ENCODE peak calls at places on chromosomes 2 and 18, in six cellular contexts. F is fibroblast of mammary gland, P is fibroblast of lung, C is fibroblast of pulmonary artery, R is progenitor cell of endocrine pancreas, E is B cell. H is an unnamed sample.

GRCh38 chr2:180656455-180656847 is 324.0 kb upstream of the UBE2E3 start:
- DNase-seq in F (peak), P (no peak), C (peak), R (no peak), E (no peak), H (no peak)

GRCh38 chr2:2848621-2849443 is 517.8 kb upstream of the MYT1L start:
- DNase-seq in F (no peak), P (no peak), C (no peak), R (no peak), E (no peak), H (no peak)

GRCh38 chr18:61464551-61465102 is 131.4 kb downstream of the CDH20 start:
- DNase-seq in F (peak), P (peak), C (no peak), R (no peak), E (no peak), H (no peak)

GRCh38 chr2:168130302-168130701 is 117.1 kb downstream of the STK39 start:
- DNase-seq in F (no peak), P (no peak), C (no peak), R (no peak), E (no peak), H (no peak)

GRCh38 chr2:31253344-31254155 is 19.6 kb downstream of the EHD3 start:
- DNase-seq in F (no peak), P (no peak), C (no peak), R (no peak), E (no peak), H (no peak)

GRCh38 chr2:216017365-216017764 is 4.0 kb upstream of the MREG start:
- DNase-seq in F (peak), P (no peak), C (no peak), R (no peak), E (no peak), H (no peak)

GRCh38 chr2:232628466-232629200 is 4.8 kb upstream of the EFHD1 start:
- DNase-seq in F (no peak), P (no peak), C (no peak), R (no peak), E (no peak), H (no peak)

GRCh38 chr2:144514731-144515424 is 5.0 kb downstream of the ZEB2 start:
- DNase-seq in F (no peak), P (peak), C (no peak), R (no peak), E (no peak), H (no peak)

GRCh38 chr2:10014418-10015190 is 28.7 kb upstream of the KLF11 start:
- DNase-seq in F (no peak), P (no peak), C (no peak), R (no peak), E (no peak), H (peak)

GRCh38 chr2:239285071-239285931 is 115.5 kb downstream of the HDAC4 start:
- DNase-seq in F (no peak), P (peak), C (peak), R (no peak), E (peak), H (peak)

GRCh38 chr2:74514368-74515270 is at the start of gene TLX2:
- DNase-seq in F (no peak), P (no peak), C (no peak), R (no peak), E (no peak), H (no peak)

GRCh38 chr2:111947219-111947618 is 48.8 kb downstream of the MERTK start:
- DNase-seq in F (no peak), P (no peak), C (no peak), R (no peak), E (no peak), H (no peak)
- TF ChIP-seq CTCF in F (no peak), P (no peak), C (no peak), R (no peak), E (no peak), H (no peak)

DNA sequence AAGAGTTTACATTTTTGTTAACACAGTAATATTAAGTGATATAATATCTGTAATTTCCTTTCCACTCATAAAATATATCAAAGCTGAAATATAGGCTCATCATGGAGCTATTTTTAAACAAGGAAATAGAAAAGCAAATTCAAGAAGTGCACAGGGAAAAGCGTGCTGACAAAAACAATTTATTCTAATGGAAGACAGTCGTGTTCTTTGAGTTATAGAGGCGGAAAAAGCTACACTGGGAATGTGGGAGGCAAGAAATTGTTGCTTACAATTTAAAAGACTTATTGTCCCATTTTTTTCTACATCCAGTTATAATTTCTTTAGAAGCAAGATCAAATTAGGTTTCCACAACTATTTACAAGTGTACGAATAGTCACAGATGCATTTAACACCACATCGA is 3.2 kb upstream of the TTN start:
- DNase-seq in F (no peak), P (no peak), C (no peak), R (no peak), E (no peak), H (no peak)
- TF ChIP-seq CTCF in F (no peak), P (no peak), C (no peak), R (no peak), E (no peak), H (no peak)

GRCh38 chr18:77749189-77749588 is 499.5 kb downstream of the GALR1 start:
- DNase-seq in F (peak), P (no peak), C (no peak), R (no peak), E (no peak), H (no peak)
- TF ChIP-seq CTCF in F (peak), P (no peak), C (no peak), R (peak), E (no peak), H (peak)

GRCh38 chr2:172427256-172427989 is at the start of gene ITGA6:
- DNase-seq in F (no peak), P (peak), C (peak), R (peak), E (no peak), H (peak)
- TF ChIP-seq CTCF in F (no peak), P (no peak), C (no peak), R (no peak), E (no peak), H (no peak)

GRCh38 chr2:71687412-71687811 is 234.1 kb downstream of the DYSF start:
- DNase-seq in F (no peak), P (no peak), C (no peak), R (no peak), E (no peak), H (peak)

GRCh38 chr2:71688530-71688929 is 235.2 kb downstream of the DYSF start:
- DNase-seq in F (no peak), P (no peak), C (no peak), R (no peak), E (no peak), H (no peak)

GRCh38 chr2:71690231-71690834 is 237.0 kb downstream of the DYSF start:
- DNase-seq in F (no peak), P (no peak), C (no peak), R (no peak), E (no peak), H (no peak)

GRCh38 chr2:71690876-71691275 is 237.5 kb downstream of the DYSF start:
- DNase-seq in F (no peak), P (no peak), C (no peak), R (no peak), E (no peak), H (peak)

DNA sequence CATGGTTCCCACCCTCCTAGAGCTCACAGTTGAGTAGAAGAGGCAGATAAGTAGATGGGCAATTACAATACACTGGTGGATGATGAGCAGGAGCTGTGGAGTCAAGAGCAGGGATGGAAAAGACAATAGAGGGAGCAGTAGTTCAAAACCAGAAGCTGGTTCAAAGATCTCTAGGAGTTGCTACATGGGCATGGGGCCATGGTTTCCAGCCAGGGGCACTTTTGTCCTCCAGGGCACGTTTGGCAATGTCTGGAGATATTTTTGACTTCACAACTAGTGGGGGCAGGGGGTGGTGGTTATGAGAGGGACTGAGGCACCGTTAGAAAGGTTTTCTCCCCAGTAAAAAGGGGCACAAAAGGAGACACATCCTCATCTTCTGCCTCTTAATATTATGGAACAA is 236.0 kb downstream of the DYSF start:
- DNase-seq in F (no peak), P (no peak), C (no peak), R (no peak), E (no peak), H (no peak)
- TF ChIP-seq CTCF in F (no peak), P (no peak), C (no peak), R (no peak), E (no peak), H (no peak)

H was measured in CD14-positive monocyte.